ENCODE peak calls at places on chromosomes 13 and 19, in four cellular contexts. B is hepatocyte, U is fibroblast of lung, D is AG10803. A is an unnamed sample.

GRCh38 chr13:97284558-97284957 is 62.4 kb downstream of the MBNL2 start:
- DNase-seq in B (no peak), U (peak; percentile 21), D (peak; percentile 77), A (no peak)

GRCh38 chr19:40791996-40792395 is 7.0 kb upstream of the EGLN2 start:
- DNase-seq in B (no peak), U (no peak), D (no peak), A (no peak)

GRCh38 chr19:42683917-42684513 is 56.3 kb downstream of the PSG3 start:
- DNase-seq in B (no peak), U (peak; percentile 12), D (peak; percentile 31), A (peak; percentile 8)

GRCh38 chr13:26561636-26562537 is 4.4 kb downstream of the WASF3 start:
- DNase-seq in B (peak; percentile 14), U (peak; percentile 80), D (peak; percentile 94), A (peak; percentile 66)

GRCh38 chr13:40024578-40024952 is 369.1 kb downstream of the COG6 start:
- DNase-seq in B (no peak), U (no peak), D (no peak), A (no peak)

GRCh38 chr13:86082116-86082515 is 282.9 kb upstream of the SLITRK6 start:
- DNase-seq in B (no peak), U (peak; percentile 0), D (no peak), A (no peak)

GRCh38 chr19:33809960-33810359 is 13.3 kb downstream of the KCTD15 start:
- DNase-seq in B (no peak), U (no peak), D (no peak), A (peak; percentile 67)

GRCh38 chr19:57701625-57702024 is 7.4 kb downstream of the ZNF154 start:
- DNase-seq in B (no peak), U (no peak), D (no peak), A (no peak)

GRCh38 chr19:44644391-44645016 is 794 bp downstream of the PVR start:
- DNase-seq in B (peak; percentile 70), U (peak; percentile 54), D (no peak), A (peak; percentile 56)

GRCh38 chr19:4060621-4061177 is 6.0 kb downstream of the ZBTB7A start:
- DNase-seq in B (peak; percentile 26), U (no peak), D (no peak), A (no peak)

GRCh38 chr19:17353386-17353785 is 16.0 kb downstream of the GTPBP3 start:
- DNase-seq in B (no peak), U (no peak), D (no peak), A (no peak)

GRCh38 chr19:38361633-38362075 is 12.7 kb upstream of the PSMD8 start:
- DNase-seq in B (peak; percentile 91), U (peak; percentile 71), D (peak; percentile 51), A (peak; percentile 84)

GRCh38 chr13:25249001-25249543 is 38.2 kb downstream of the MTMR6 start:
- DNase-seq in B (peak; percentile 43), U (peak; percentile 40), D (peak; percentile 73), A (peak; percentile 77)

GRCh38 chr19:11299946-11300810 is 4.2 kb downstream of the TSPAN16 start:
- DNase-seq in B (no peak), U (no peak), D (no peak), A (no peak)

GRCh38 chr19:7676854-7677253 is at the start of gene MCEMP1:
- DNase-seq in B (no peak), U (no peak), D (no peak), A (no peak)

GRCh38 chr13:84136582-84136981 is 254.3 kb upstream of the SLITRK1 start:
- DNase-seq in B (no peak), U (no peak), D (no peak), A (no peak)

GRCh38 chr19:53907193-53907581 is 1.9 kb upstream of the CACNG7 start:
- DNase-seq in B (no peak), U (no peak), D (no peak), A (no peak)

GRCh38 chr19:42850981-42851717 is 28.4 kb downstream of the PSG1 start:
- DNase-seq in B (no peak), U (peak; percentile 98), D (peak; percentile 99), A (peak; percentile 97)

GRCh38 chr19:52065399-52065798 is 16.8 kb upstream of the ZNF432 start:
- DNase-seq in B (no peak), U (no peak), D (no peak), A (no peak)
- H3K4me3 ChIP-seq in B (no peak overlapping the region), U (no peak overlapping the region), D (no peak overlapping the region), A (no peak overlapping the region)

DNA sequence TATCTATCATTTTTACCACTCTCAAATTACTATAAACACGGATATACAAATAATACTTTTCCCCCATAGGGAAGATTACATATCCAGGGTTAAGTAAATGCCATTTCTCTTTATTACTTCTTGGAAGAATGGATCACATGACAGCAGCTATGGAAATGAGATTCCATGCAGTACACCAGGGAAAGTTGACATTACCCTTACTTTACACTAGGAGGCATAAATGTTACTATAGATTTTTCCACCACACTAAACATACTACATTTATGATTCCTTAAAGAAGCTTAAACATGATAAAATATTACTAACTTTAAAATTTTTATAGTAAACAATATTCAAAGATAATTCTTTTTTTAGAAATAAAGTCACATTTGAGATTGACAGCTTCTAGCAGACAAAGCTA is 611.4 kb downstream of the PCDH9 start:
- DNase-seq in B (peak; percentile 62), U (peak; percentile 46), D (peak; percentile 31), A (peak; percentile 23)
- TF ChIP-seq CTCF in B (peak; percentile 43), U (peak; percentile 23), D (peak; percentile 55), A (peak; percentile 38)

GRCh38 chr19:1768918-1769644 is 15.8 kb downstream of the ONECUT3 start:
- DNase-seq in B (no peak), U (no peak), D (no peak), A (no peak)

GRCh38 chr19:1766800-1767352 is 13.6 kb downstream of the ONECUT3 start:
- DNase-seq in B (no peak), U (no peak), D (no peak), A (no peak)

GRCh38 chr19:1768248-1768647 is 14.9 kb downstream of the ONECUT3 start:
- DNase-seq in B (no peak), U (no peak), D (no peak), A (no peak)

GRCh38 chr19:1765904-1766799 is 12.8 kb downstream of the ONECUT3 start:
- DNase-seq in B (no peak), U (no peak), D (no peak), A (no peak)

DNA sequence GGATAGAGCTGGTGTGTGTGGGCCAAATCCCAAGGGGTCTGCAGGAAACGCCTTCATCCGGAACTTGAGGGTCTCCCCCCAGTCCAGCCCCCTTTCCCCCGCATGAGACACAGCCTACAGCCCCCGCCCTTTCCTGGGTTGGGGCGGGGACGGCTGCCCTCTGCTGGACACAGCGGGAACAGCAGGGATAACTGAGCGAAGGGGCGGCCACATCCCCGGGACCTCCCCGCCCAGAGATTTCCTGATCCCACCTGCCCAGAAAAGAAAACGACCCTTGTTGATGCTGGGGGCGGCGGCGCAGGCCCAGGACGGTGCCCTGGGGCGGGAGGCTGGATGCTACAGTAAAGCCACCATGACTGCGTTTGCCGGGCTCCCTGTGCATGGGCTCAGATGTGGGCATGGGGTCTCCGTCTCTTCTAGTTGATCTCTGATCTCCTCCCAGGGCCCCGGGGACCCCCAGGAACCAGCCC is 14.2 kb downstream of the ONECUT3 start:
- DNase-seq in B (peak; percentile 53), U (no peak), D (peak; percentile 9), A (no peak)
- H3K4me3 ChIP-seq in B (no peak overlapping the region), U (no peak overlapping the region), D (no peak overlapping the region), A (no peak overlapping the region)

GRCh38 chr13:20160346-20161274 is at the start of gene GJA3:
- DNase-seq in B (peak; percentile 70), U (peak; percentile 44), D (peak; percentile 4), A (peak; percentile 75)
- TF ChIP-seq CTCF in B (no peak), U (no peak), D (no peak), A (no peak)

GRCh38 chr13:46386996-46387851 is at the start of gene RUBCNL:
- DNase-seq in B (peak; percentile 39), U (peak; percentile 30), D (peak; percentile 31), A (peak; percentile 62)

GRCh38 chr13:46383383-46383782 is 3.7 kb downstream of the RUBCNL start:
- DNase-seq in B (no peak), U (no peak), D (peak; percentile 42), A (no peak)

GRCh38 chr13:46388308-46388707 is 1.3 kb upstream of the RUBCNL start:
- DNase-seq in B (no peak), U (no peak), D (no peak), A (no peak)

GRCh38 chr13:46386426-46386995 is 541 bp downstream of the RUBCNL start:
- DNase-seq in B (no peak), U (no peak), D (peak; percentile 20), A (no peak)

DNA sequence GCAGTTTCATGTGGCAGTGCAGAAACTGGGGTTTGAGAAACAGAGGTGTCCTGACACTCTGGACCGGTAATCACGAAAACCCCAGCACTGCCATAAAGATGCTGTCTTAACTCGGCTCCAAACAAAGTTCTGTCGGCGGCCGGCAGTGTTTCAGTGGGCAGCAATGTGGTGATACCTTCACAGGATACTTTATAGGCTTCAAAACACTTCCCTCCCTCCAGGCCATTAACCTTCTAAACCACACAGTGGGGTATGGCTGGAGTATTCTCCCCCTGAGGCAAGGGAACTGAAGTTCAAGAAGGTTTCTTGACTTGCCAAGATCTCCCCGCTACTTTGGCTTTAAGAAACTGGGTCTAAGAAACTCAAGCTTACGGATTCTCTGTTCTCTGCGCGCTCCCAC is 1.1 kb downstream of the RUBCNL start:
- DNase-seq in B (no peak), U (no peak), D (no peak), A (peak; percentile 13)
- H3K4me3 ChIP-seq in B (no peak overlapping the region), U (no peak overlapping the region), D (no peak overlapping the region), A (no peak overlapping the region)

GRCh38 chr19:20359933-20360720 is 193.1 kb downstream of the ZNF486 start:
- DNase-seq in B (no peak), U (no peak), D (no peak), A (no peak)
- TF ChIP-seq CTCF in B (no peak), U (no peak), D (no peak), A (no peak)

GRCh38 chr19:14496849-14497346 is 971 bp upstream of the GIPC1 start:
- DNase-seq in B (no peak), U (no peak), D (no peak), A (no peak)
- H3K4me3 ChIP-seq in B (no peak overlapping the region), U (no peak overlapping the region), D (no peak overlapping the region), A (peak overlapping the region; percentile 36)